ENCODE peak calls at places on chromosome 7, in six cellular contexts. T, C, G, V, R and M are unnamed samples.

GRCh38 chr7:124764847-124765400 is 668 bp downstream of the GPR37 start:
- DNase-seq in C (peak; percentile 46), V (peak; percentile 35), G (peak; percentile 26), T (no peak), R (no peak), M (no peak)

GRCh38 chr7:123494193-123494796 is 40.1 kb downstream of the IQUB start:
- DNase-seq in C (no peak), G (peak; percentile 62), R (peak; percentile 35), V (no peak), T (no peak), M (no peak)

GRCh38 chr7:1694981-1695511 is 25.0 kb downstream of the ELFN1 start:
- DNase-seq in C (peak; percentile 34), T (no peak), G (no peak), R (peak; percentile 1), V (no peak), M (peak; percentile 57)

GRCh38 chr7:104529567-104529966 is 201.2 kb downstream of the LHFPL3 start:
- DNase-seq in T (no peak), G (no peak), R (no peak), C (no peak), V (no peak), M (no peak)

GRCh38 chr7:107180378-107180777 is 11.6 kb downstream of the HBP1 start:
- DNase-seq in T (no peak), C (no peak), R (peak; percentile 74), G (peak; percentile 72), V (peak; percentile 50), M (no peak)

GRCh38 chr7:114942443-114943175 is 20.7 kb downstream of the MDFIC start:
- DNase-seq in G (no peak), V (no peak), R (no peak), C (no peak), T (no peak), M (no peak)

GRCh38 chr7:141889323-141889722 is 26.9 kb upstream of the OR9A4 start:
- DNase-seq in V (no peak), C (no peak), R (no peak), G (no peak), T (no peak), M (no peak)

GRCh38 chr7:151141281-151141854 is 26.1 kb downstream of the GBX1 start:
- DNase-seq in C (no peak), T (peak; percentile 5), R (no peak), G (no peak), V (no peak), M (no peak)

GRCh38 chr7:100584046-100584676 is 1.8 kb downstream of the LRCH4 start:
- DNase-seq in C (peak; percentile 58), V (no peak), G (peak; percentile 72), R (no peak), T (no peak), M (peak; percentile 64)

GRCh38 chr7:84477786-84478405 is 283.3 kb upstream of the SEMA3A start:
- DNase-seq in C (no peak), R (no peak), V (no peak), T (no peak), G (no peak), M (no peak)

GRCh38 chr7:33742999-33743587 is 162.2 kb upstream of the BMPER start:
- DNase-seq in C (no peak), V (no peak), G (no peak), R (no peak), T (no peak), M (no peak)

GRCh38 chr7:108094933-108095710 is 35.0 kb downstream of the LAMB4 start:
- DNase-seq in V (peak; percentile 71), C (no peak), T (peak; percentile 35), R (no peak), G (peak; percentile 79), M (no peak)

GRCh38 chr7:80467069-80467468 is 44.8 kb downstream of the GNAT3 start:
- DNase-seq in G (no peak), T (no peak), R (no peak), V (no peak), C (no peak), M (no peak)

GRCh38 chr7:105935250-105935649 is 27.8 kb upstream of the CDHR3 start:
- DNase-seq in C (no peak), T (no peak), R (no peak), G (no peak), V (peak; percentile 54), M (no peak)

GRCh38 chr7:108463613-108464012 is 7.4 kb upstream of the NRCAM start:
- DNase-seq in T (no peak), V (no peak), G (no peak), C (no peak), R (peak; percentile 47), M (no peak)

GRCh38 chr7:75891815-75892411 is 13.1 kb downstream of the RHBDD2 start:
- DNase-seq in R (no peak), T (no peak), C (no peak), G (no peak), V (no peak), M (no peak)

GRCh38 chr7:81743201-81743600 is 26.6 kb downstream of the HGF start:
- DNase-seq in R (no peak), T (no peak), C (no peak), G (no peak), V (no peak), M (no peak)

GRCh38 chr7:121113288-121113687 is 124.8 kb downstream of the CPED1 start:
- DNase-seq in V (no peak), R (no peak), C (no peak), G (no peak), T (no peak), M (no peak)

GRCh38 chr7:80370587-80370986 is 141.3 kb downstream of the GNAT3 start:
- DNase-seq in V (no peak), C (no peak), T (no peak), R (no peak), G (no peak), M (no peak)

GRCh38 chr7:100407285-100408180 is 21.0 kb downstream of the ZCWPW1 start:
- DNase-seq in V (no peak), G (peak; percentile 73), C (no peak), T (no peak), R (peak; percentile 40), M (peak; percentile 34)

GRCh38 chr7:1151156-1151555 is 8.8 kb downstream of the ZFAND2A start:
- DNase-seq in V (no peak), C (peak; percentile 29), T (no peak), G (no peak), R (no peak), M (no peak)

GRCh38 chr7:116210345-116211005 is at the start of gene TES:
- DNase-seq in T (peak; percentile 71), C (peak; percentile 87), V (peak; percentile 87), R (peak; percentile 64), G (peak; percentile 92), M (peak; percentile 76)

GRCh38 chr7:6639627-6640026 is 2.5 kb downstream of the ZNF316 start:
- DNase-seq in R (no peak), V (no peak), G (no peak), C (peak; percentile 70), T (no peak), M (no peak)

GRCh38 chr7:149620961-149621360 is 123.4 kb upstream of the ZNF746 start:
- DNase-seq in T (no peak), V (no peak), R (peak; percentile 39), G (no peak), C (no peak), M (no peak)

GRCh38 chr7:157253850-157254249 is 83.0 kb upstream of the DNAJB6 start:
- DNase-seq in G (no peak), R (no peak), V (peak; percentile 94), T (peak; percentile 84), C (peak; percentile 92), M (no peak)
- TF ChIP-seq CTCF in G (no peak), R (no peak), V (no peak), T (peak; percentile 29), C (peak; percentile 14), M (no peak)

GRCh38 chr7:131544449-131545425 is 11.7 kb downstream of the PODXL start:
- DNase-seq in G (no peak), T (no peak), R (no peak), V (no peak), C (no peak), M (no peak)
- H3K27ac ChIP-seq in G (peak overlapping the region; percentile 7), T (peak overlapping the region; percentile 56), R (no peak overlapping the region), V (no peak overlapping the region), C (peak overlapping the region; percentile 50), M (no peak overlapping the region)

GRCh38 chr7:28180364-28181147 is at the start of gene JAZF1:
- DNase-seq in V (peak; percentile 38), R (peak; percentile 55), T (peak; percentile 39), C (peak; percentile 72), G (peak; percentile 84), M (peak; percentile 83)

GRCh38 chr7:28183627-28184026 is 3.0 kb upstream of the JAZF1 start:
- DNase-seq in V (no peak), T (no peak), G (no peak), C (no peak), R (no peak), M (no peak)

GRCh38 chr7:28179081-28180030 is 1.2 kb downstream of the JAZF1 start:
- DNase-seq in R (peak; percentile 74), V (peak; percentile 72), G (peak; percentile 85), C (peak; percentile 86), T (peak; percentile 47), M (peak; percentile 74)

GRCh38 chr7:28180031-28180363 is 598 bp downstream of the JAZF1 start:
- DNase-seq in T (no peak), R (no peak), V (no peak), G (no peak), C (no peak), M (no peak)

DNA sequence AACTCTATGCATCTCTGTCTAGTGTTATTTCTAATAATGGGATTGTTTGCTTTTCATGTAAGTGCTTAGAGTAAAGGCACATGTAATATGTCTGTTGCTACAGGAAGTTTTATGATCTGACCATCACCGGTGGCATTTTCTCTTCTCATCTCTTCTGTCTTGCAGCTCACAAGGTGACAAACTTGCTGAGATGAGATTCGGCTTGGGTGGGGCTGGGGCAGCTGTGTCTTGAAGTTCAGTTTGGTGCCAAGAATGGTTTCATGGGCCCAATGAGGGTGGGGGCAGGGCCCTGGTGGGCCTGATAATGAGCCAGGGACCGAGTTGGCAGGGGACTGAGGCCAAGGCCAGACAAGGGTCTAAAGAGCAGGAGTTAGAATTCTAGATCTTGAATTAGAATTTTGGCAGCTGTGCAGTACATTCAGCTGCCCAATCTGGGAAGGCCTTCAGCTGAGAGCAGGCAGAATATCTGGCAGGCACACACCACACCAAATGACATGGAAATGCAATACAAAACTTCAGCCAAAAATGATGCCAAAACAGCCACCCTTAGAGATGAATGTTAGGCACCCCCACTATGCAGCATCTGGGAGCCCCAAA is 1.4 kb upstream of the JAZF1 start:
- DNase-seq in C (no peak), R (no peak), V (no peak), G (no peak), T (no peak), M (no peak)
- H3K4me3 ChIP-seq in C (no peak overlapping the region), R (no peak overlapping the region), V (no peak overlapping the region), G (no peak overlapping the region), T (no peak overlapping the region), M (no peak overlapping the region)

GRCh38 chr7:45027774-45028114 is 27.7 kb downstream of the CCM2 start:
- DNase-seq in C (no peak), T (no peak), G (no peak), V (no peak), R (no peak), M (peak; percentile 55)

GRCh38 chr7:45026013-45026412 is 26.0 kb downstream of the CCM2 start:
- DNase-seq in T (no peak), R (no peak), C (no peak), G (no peak), V (no peak), M (no peak)

GRCh38 chr7:45026984-45027773 is 27.2 kb downstream of the CCM2 start:
- DNase-seq in G (no peak), T (no peak), V (no peak), R (peak; percentile 33), C (no peak), M (no peak)

GRCh38 chr7:45028920-45029344 is 28.9 kb downstream of the CCM2 start:
- DNase-seq in C (no peak), R (no peak), T (no peak), V (no peak), G (no peak), M (no peak)

GRCh38 chr7:45028138-45028919 is 28.3 kb downstream of the CCM2 start:
- DNase-seq in R (no peak), V (no peak), G (no peak), T (no peak), C (no peak), M (peak; percentile 38)
- TF ChIP-seq CTCF in R (no peak), V (no peak), G (no peak), T (no peak), C (no peak), M (no peak)